ENCODE peak calls at places on chromosomes 3 and 15, in four cellular contexts. X is heart left ventricle, E is adrenal gland, C is right lobe of liver. D is an unnamed sample. For H3K27me3 and H3K9me3, the result is how much of the 10 kb centered on the place peaks cover.

GRCh38 chr15:64837502-64837901 is 4.2 kb upstream of the PLEKHO2 start:
- DNase-seq in X (no peak), E (no peak), C (no peak), D (peak)

GRCh38 chr3:10277115-10277625 is 15.6 kb downstream of the GHRL start:
- DNase-seq in X (no peak), E (no peak), C (no peak), D (no peak)

GRCh38 chr3:177122183-177122856 is 75.0 kb downstream of the TBL1XR1 start:
- DNase-seq in X (no peak), E (no peak), C (no peak), D (no peak)

GRCh38 chr15:90016721-90017120 is 15.6 kb downstream of the ZNF710 start:
- DNase-seq in X (no peak), E (no peak), C (no peak), D (no peak)

GRCh38 chr15:39621210-39621609 is 40.3 kb downstream of the THBS1 start:
- DNase-seq in X (no peak), E (no peak), C (no peak), D (no peak)

GRCh38 chr3:156732715-156733114 is 58.3 kb downstream of the TIPARP start:
- DNase-seq in X (no peak), E (no peak), C (no peak), D (no peak)

GRCh38 chr3:2921903-2922302 is 188.3 kb downstream of the IL5RA start:
- DNase-seq in X (no peak), E (no peak), C (no peak), D (no peak)

GRCh38 chr15:29765898-29766537 is 56.2 kb downstream of the TJP1 start:
- DNase-seq in X (peak), E (peak), C (peak), D (no peak)

GRCh38 chr3:43019168-43019765 is 40.2 kb downstream of the GASK1A start:
- DNase-seq in X (no peak), E (no peak), C (no peak), D (no peak)

GRCh38 chr15:70140543-70141375 is 43.0 kb upstream of the TLE3 start:
- DNase-seq in X (no peak), E (no peak), C (peak), D (peak)
- H3K4me3 ChIP-seq in X (no peak), E (peak), C (no peak), D (no peak)

DNA sequence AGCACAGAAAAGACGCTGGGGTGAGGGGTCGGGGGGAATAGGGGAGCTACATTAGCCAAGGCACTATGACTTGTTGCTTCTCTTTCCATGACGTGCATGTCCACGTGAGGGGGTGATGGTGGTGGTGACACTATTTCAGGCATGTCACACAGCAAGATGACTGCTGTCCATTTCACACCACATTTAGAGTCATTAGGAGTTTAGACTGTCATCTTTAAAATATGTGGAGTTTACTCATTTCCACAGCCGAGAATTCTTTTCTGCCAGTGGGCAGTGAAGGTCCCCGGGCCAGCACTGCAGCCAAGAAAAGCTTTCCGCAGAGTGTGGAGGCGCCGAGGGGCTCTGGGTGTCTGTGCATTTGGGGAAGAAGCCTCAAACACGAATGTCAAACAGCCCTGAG is 954 bp upstream of the DGKG start:
- DNase-seq in X (no peak), E (peak), C (no peak), D (no peak)
- H3K27me3 ChIP-seq in X (under half), E (under half), C (under half), D (under half)

GRCh38 chr3:264394-265156 is 68.0 kb downstream of the CHL1 start:
- DNase-seq in X (no peak), E (no peak), C (no peak), D (no peak)
- H3K9me3 ChIP-seq in X (under half), E (under half), C (under half), D (under half)

GRCh38 chr3:16048435-16049318 is 125.8 kb upstream of the GALNT15 start:
- DNase-seq in X (peak), E (peak), C (no peak), D (peak)
- H3K4me3 ChIP-seq in X (no peak), E (peak), C (peak), D (no peak)

GRCh38 chr3:186466391-186466974 is 77.7 kb downstream of the CRYGS start:
- DNase-seq in X (no peak), E (no peak), C (no peak), D (no peak)

GRCh38 chr3:186469525-186469924 is 74.7 kb downstream of the CRYGS start:
- DNase-seq in X (no peak), E (no peak), C (no peak), D (no peak)

GRCh38 chr3:186467969-186468368 is 76.2 kb downstream of the CRYGS start:
- DNase-seq in X (no peak), E (no peak), C (no peak), D (no peak)

GRCh38 chr3:186464424-186465093 is 79.6 kb downstream of the CRYGS start:
- DNase-seq in X (no peak), E (no peak), C (no peak), D (no peak)

DNA sequence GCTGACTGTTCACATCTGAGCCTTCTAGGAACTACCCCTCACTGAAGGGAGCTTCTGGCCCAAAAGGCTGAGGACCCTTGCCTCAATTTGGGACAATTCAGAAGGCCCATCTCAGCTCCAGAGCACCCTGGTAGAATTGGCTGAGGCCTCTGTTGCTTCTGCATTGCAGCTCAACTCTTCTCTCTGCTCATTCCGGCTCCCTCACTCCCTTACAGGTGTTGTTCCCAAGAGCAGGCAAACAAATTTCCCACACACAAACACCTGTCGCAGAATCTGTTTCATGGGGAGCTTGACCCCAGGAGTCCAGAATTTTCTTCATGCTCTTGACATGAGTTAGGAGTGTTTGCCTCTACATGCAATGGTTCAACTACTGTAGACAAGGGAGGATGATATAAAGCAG is 78.7 kb downstream of the CRYGS start:
- DNase-seq in X (no peak), E (no peak), C (no peak), D (no peak)
- H3K27me3 ChIP-seq in X (under half), E (under half), C (under half), D (under half)